ENCODE peak calls at places on chromosome 13, in four cellular contexts. V is brain microvascular endothelial cell, F is body of pancreas, G is thoracic aorta. T is an unnamed sample.

GRCh38 chr13:30034448-30034795 is 184.0 kb upstream of the UBL3 start:
- DNase-seq in V (no peak), G (no peak), F (no peak), T (no peak)

GRCh38 chr13:112741185-112741755 is 51.4 kb downstream of the ATP11A start:
- DNase-seq in F (no peak), G (no peak), V (no peak), T (no peak)

GRCh38 chr13:50224534-50224933 is 209.3 kb downstream of the KCNRG start:
- DNase-seq in V (peak), F (no peak), G (no peak), T (peak)

GRCh38 chr13:64471916-64472315 is 2758.2 kb downstream of the PCDH9 start:
- DNase-seq in G (no peak), F (no peak), V (no peak), T (peak)

GRCh38 chr13:42420304-42420703 is 148.4 kb downstream of the AKAP11 start:
- DNase-seq in G (no peak), F (no peak), V (no peak), T (no peak)

GRCh38 chr13:84896128-84896527 is 903.1 kb downstream of the SLITRK6 start:
- DNase-seq in G (no peak), V (peak), F (peak), T (peak)

GRCh38 chr13:53064721-53065120 is 36.1 kb downstream of the OLFM4 start:
- DNase-seq in F (peak), G (no peak), V (no peak), T (no peak)

GRCh38 chr13:26025196-26025595 is 26.6 kb downstream of the SHISA2 start:
- DNase-seq in F (no peak), G (no peak), V (no peak), T (no peak)

GRCh38 chr13:21966014-21966413 is 295.1 kb downstream of the FGF9 start:
- DNase-seq in G (no peak), V (no peak), F (no peak), T (no peak)

GRCh38 chr13:86831084-86831483 is 840.1 kb upstream of the SLITRK5 start:
- DNase-seq in G (no peak), V (no peak), F (no peak), T (no peak)

DNA sequence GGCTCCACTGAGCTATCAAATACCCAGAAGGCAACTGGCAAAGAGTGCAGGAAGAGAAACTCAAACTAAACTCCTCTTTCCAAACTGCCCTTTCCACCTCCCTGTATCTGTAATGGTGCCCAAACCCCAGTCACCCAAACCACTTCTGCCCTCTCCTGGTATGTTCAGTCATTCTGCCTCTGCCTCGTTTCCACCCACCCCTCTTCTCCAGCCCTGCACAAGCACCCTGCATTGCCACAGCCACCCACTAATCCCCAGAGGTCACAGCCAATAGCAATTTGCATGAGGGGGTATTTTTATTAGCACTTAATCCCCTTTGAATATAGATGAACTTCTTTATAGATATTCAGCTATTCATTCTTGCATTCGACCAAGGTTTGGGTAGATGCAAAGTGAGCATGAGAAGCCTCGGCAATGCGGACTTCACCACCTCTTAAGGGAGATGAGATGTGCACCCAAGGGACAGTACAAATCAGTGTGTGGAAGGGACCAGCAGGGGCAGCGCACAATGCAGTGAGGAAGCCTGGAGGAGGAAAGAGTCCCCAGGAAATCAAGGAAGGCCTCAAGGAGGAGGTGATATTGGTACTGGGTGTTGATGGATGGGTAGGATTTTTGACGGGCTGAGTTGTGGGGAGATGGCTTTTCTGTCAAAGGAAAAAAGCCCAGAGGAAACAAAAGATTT is 12.4 kb downstream of the TMEM272 start:
- DNase-seq in G (no peak), V (no peak), F (peak), T (no peak)
- H3K4me3 ChIP-seq in G (no peak), V (no peak), F (no peak), T (no peak)

GRCh38 chr13:94549241-94550029 is 46.5 kb downstream of the TGDS start:
- DNase-seq in V (peak), F (peak), G (peak), T (peak)
- TF ChIP-seq CTCF in V (no peak), F (peak), G (no peak), T (no peak)

DNA sequence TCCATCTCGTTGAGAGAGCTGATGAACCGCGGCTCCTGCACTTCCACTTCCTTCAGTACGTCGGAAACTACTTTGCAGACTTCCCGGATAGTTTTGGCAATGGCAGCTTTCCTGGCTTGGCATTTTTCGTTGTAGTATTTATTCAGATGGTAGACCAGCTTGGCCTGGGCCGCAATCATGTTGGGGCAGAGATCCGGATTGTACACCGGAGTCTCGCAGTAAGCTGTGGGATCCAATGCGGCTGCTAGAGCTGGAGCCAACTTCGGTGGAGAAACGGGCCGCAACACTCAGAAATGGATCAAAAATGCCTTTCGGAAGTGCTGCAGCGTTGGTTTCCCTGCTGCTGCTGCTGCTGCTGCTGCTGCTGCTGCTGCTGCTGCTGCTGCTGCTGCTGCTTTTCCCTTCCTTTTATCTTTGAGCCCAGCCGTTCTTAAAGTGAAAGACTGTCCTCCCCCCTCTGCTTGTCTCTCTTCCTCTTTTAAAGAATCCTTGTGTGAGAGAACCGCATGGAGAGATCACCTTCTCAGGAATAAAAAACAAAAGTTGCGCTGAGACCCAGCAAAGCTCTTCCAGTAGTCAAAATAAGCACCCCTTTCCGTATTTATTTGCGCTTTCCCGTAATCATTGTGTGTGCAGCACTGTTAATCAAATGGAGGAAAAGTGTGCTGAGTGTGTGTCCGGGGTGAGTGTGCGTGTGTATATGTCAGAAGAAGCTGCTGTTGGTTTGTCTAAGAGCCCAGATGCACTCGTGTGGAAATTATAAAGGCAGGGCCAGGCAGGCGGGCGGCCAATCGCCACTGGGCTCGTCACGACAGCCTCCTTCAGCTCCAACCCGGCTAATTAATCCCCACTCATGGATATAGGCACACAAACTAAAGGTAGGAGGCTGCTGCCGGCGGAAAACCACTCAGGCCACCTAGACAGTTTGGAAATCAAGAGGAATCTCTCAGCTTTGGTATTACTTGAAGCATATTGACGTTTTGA is at the start of gene MAB21L1:
- DNase-seq in G (no peak), V (peak), F (no peak), T (peak)
- H3K4me3 ChIP-seq in G (peak), V (peak), F (no peak), T (peak)

DNA sequence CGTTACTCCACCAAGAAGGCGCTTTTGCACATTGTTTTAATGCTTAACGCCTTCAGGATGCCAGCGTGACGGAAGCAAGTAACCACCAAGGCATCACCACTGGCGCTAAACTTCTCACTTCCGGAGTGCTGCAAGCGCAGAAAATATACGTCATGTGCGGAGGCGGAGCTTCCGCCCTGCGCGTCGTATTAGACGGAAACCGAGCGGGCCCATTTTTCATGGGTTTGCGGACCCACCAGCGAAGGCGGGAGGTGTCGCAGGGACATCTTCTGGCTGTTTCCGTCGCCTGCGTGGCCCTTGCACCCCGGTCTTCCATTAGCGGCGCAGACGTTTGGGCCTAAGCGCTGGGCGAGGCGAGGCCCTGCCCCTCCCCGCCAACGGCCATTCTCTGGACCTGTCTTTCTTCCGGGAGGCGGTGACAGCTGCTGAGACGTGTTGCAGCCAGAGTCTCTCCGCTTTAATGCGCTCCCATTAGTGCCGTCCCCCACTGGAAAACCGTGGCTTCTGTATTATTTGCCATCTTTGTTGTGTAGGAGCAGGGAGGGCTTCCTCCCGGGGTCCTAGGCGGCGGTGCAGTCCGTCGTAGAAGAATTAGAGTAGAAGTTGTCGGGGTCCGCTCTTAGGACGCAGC is at the start of gene ERCC5:
- DNase-seq in V (peak), F (peak), G (peak), T (peak)
- TF ChIP-seq CTCF in V (no peak), F (peak), G (no peak), T (no peak)

GRCh38 chr13:31848621-31849020 is 109.3 kb downstream of the RXFP2 start:
- DNase-seq in F (no peak), V (no peak), G (no peak), T (no peak)
- H3K4me3 ChIP-seq in F (no peak), V (no peak), G (no peak), T (no peak)

GRCh38 chr13:95156208-95156607 is 145.0 kb downstream of the ABCC4 start:
- DNase-seq in F (no peak), V (peak), G (no peak), T (peak)
- TF ChIP-seq CTCF in F (peak), V (peak), G (no peak), T (peak)

DNA sequence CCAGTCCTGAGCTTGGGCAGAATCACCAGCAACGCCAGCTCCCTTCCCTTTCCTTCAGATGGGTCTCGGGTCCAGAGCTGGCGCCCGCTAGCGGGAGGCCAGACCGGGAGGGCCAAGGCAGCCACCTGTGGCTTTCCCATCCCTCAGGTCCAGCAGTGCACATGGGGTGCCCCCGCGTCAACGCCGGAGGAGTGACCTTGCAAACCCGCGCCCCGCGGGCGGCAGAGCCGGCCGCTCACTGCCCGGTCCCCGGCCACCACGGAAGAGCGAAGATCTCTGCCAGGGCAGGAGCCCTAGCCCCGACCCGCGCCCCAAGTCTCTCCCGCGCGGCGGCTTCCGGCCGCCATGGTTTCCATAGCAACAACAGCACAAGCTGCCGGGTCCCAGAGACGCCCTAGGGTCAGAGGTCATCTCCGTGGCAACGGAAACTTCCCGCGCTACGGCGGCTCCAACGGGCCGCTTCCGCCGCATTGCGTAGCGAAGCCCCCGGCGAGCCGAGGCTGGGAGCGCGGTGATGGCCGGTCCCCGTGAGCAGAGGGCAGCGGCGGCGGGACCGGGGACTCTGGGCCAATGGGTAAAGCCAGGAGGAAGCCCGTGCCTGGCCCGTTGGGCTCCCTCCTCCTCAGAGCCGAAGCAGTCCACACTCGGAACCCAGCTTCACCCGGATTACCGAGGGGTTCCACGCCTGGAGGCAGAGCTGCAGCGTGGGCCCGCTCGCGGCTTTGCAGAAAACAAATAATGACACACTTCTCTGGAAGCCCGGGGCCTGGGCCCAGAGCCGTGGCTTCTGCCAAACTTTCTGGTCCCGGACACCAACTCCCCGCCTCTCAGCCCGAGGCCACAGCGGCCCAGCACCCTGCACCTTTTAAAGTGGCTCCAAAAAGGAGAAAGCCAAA is 7.4 kb downstream of the FGF14 start:
- DNase-seq in G (peak), F (peak), V (peak), T (peak)
- H3K4me3 ChIP-seq in G (peak), F (peak), V (peak), T (peak)

DNA sequence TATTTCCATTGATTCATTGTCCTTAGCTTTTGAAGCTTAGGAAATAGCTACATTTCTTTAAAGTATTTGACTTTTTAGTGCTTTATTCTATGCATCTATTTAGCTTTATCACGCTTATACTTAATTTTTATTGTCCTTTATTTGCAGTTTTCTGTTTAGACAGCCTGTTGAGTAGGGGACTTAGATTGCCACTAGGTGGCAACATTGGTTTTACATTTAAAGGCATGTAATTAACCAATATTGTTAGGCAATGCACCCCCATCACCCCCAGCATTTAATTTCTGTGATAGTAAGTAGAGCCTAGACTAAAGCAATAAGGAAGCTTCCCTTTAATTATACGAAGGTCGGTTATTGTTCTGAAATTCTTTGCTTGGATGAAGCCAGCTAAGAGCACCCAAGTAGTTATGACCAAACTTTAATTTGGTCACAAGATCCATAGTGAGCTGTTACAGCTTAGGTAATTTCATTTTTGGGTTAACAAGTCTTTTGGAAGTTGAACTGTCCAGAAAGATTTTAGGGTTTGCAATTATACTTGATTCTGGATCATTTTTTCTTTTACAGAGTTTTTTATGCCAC is 36.5 kb downstream of the B3GLCT start:
- DNase-seq in V (peak), G (no peak), F (peak), T (peak)
- TF ChIP-seq CTCF in V (peak), G (peak), F (peak), T (peak)

DNA sequence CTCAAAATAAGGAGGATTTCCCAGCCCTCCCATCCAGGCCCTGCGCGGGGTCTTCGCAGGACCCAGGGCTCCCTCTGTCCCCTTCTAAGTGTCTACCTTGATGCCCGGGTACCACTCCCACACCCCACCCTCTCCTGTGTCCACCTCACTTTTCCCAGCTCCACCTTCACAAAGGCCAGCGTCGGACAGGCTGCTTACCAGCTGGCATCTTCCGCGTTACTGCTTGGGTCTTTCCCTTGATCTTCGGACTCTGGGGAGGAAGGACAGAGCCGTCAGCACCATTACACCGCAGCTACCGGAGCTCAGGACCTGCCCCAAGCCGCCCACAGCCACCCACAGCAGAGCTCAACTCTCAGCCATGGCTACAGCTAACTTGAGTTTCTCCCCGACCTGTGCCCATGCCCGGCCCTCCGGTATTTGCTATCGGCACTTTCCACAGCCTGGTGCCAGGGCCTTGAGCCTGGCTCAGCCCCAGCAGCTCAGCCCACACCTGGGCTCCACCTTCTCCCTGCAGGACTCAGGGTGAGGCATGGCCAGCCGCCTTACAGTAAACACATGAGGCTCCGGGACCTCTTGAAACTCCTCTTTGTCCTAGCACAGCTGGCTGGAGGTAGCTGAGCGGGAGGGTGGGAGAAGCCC is 3.8 kb downstream of the C13orf46 start:
- DNase-seq in F (peak), G (peak), V (no peak), T (no peak)
- H3K4me3 ChIP-seq in F (no peak), G (no peak), V (no peak), T (no peak)

GRCh38 chr13:78410847-78411246 is 192.5 kb downstream of the POU4F1 start:
- DNase-seq in F (no peak), G (no peak), V (no peak), T (no peak)

GRCh38 chr13:78413887-78414553 is 189.3 kb downstream of the POU4F1 start:
- DNase-seq in F (no peak), G (no peak), V (no peak), T (no peak)

GRCh38 chr13:78410164-78410563 is 193.2 kb downstream of the POU4F1 start:
- DNase-seq in G (no peak), V (no peak), F (no peak), T (no peak)

GRCh38 chr13:78404961-78405360 is 198.4 kb downstream of the POU4F1 start:
- DNase-seq in V (no peak), G (no peak), F (no peak), T (no peak)

DNA sequence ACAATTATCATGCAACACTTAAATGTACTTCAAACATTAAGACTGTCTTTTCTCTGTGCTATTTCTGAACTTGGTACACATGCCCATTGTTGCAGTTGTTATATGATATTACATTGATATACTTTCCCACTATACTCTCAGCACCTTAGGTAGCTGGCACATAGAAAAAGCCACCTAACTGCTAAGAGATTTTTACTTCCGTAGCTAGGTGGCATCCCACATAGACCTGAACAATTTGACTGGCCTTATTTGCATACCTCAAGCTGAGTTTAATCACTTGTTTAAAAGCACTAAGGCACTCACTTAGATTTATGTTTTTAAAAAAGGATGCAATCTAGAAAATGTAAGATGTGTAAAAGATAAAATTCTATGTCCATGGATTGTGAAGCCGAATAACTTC is 194.2 kb downstream of the POU4F1 start:
- DNase-seq in F (no peak), G (no peak), V (no peak), T (no peak)
- TF ChIP-seq CTCF in F (no peak), G (no peak), V (no peak), T (no peak)

T was measured in astrocyte of the spinal cord.